ENCODE peak calls at places on chromosome 21, in nine cellular contexts. One of them, this sample, is unnamed.

GRCh38 chr21:38996355-38996754 is 186.9 kb downstream of the PSMG1 start:
- DNase-seq in tibial artery: no peak
- DNase-seq in IMR-90: no peak
- DNase-seq in neural progenitor cell: no peak
- DNase-seq in thyroid gland: no peak
- DNase-seq in HCT116: no peak
- DNase-seq in A549: no peak
- DNase-seq in astrocyte of the spinal cord: no peak
- DNase-seq in colonic mucosa: no peak
- DNase-seq in this sample: no peak

GRCh38 chr21:34910396-34910795 is 138.7 kb downstream of the RUNX1 start:
- DNase-seq in tibial artery: no peak
- DNase-seq in IMR-90: no peak
- DNase-seq in neural progenitor cell: no peak
- DNase-seq in thyroid gland: peak; percentile 90
- DNase-seq in HCT116: no peak
- DNase-seq in A549: no peak
- DNase-seq in astrocyte of the spinal cord: no peak
- DNase-seq in colonic mucosa: no peak
- DNase-seq in this sample: no peak

GRCh38 chr21:37348664-37349063 is 17.9 kb upstream of the DYRK1A start:
- DNase-seq in tibial artery: no peak
- DNase-seq in IMR-90: no peak
- DNase-seq in neural progenitor cell: peak; percentile 35
- DNase-seq in thyroid gland: no peak
- DNase-seq in HCT116: no peak
- DNase-seq in A549: no peak
- DNase-seq in astrocyte of the spinal cord: no peak
- DNase-seq in colonic mucosa: no peak
- DNase-seq in this sample: peak; percentile 7

GRCh38 chr21:37484535-37485474 is 118.2 kb downstream of the DYRK1A start:
- DNase-seq in tibial artery: no peak
- DNase-seq in IMR-90: peak; percentile 20
- DNase-seq in neural progenitor cell: no peak
- DNase-seq in thyroid gland: peak; percentile 21
- DNase-seq in HCT116: no peak
- DNase-seq in A549: no peak
- DNase-seq in astrocyte of the spinal cord: no peak
- DNase-seq in colonic mucosa: no peak
- DNase-seq in this sample: peak; percentile 37

GRCh38 chr21:35904995-35905972 is 155.0 kb downstream of the SETD4 start:
- DNase-seq in tibial artery: peak; percentile 54
- DNase-seq in IMR-90: no peak
- DNase-seq in neural progenitor cell: no peak
- DNase-seq in thyroid gland: peak; percentile 10
- DNase-seq in HCT116: no peak
- DNase-seq in A549: no peak
- DNase-seq in astrocyte of the spinal cord: no peak
- DNase-seq in colonic mucosa: no peak
- DNase-seq in this sample: peak; percentile 73

GRCh38 chr21:19810779-19811178 is 1187.4 kb upstream of the NCAM2 start:
- DNase-seq in tibial artery: no peak
- DNase-seq in IMR-90: no peak
- DNase-seq in neural progenitor cell: no peak
- DNase-seq in thyroid gland: no peak
- DNase-seq in HCT116: no peak
- DNase-seq in A549: no peak
- DNase-seq in astrocyte of the spinal cord: no peak
- DNase-seq in colonic mucosa: no peak
- DNase-seq in this sample: no peak

GRCh38 chr21:16535100-16535418 is 805.3 kb downstream of the USP25 start:
- DNase-seq in tibial artery: peak; percentile 84
- DNase-seq in IMR-90: peak; percentile 55
- DNase-seq in neural progenitor cell: peak; percentile 8
- DNase-seq in thyroid gland: peak; percentile 92
- DNase-seq in HCT116: no peak
- DNase-seq in A549: no peak
- DNase-seq in astrocyte of the spinal cord: peak; percentile 88
- DNase-seq in colonic mucosa: no peak
- DNase-seq in this sample: peak; percentile 96

GRCh38 chr21:29407571-29407970 is 108.8 kb downstream of the BACH1 start:
- DNase-seq in tibial artery: no peak
- DNase-seq in IMR-90: no peak
- DNase-seq in neural progenitor cell: no peak
- DNase-seq in thyroid gland: no peak
- DNase-seq in HCT116: no peak
- DNase-seq in A549: no peak
- DNase-seq in astrocyte of the spinal cord: no peak
- DNase-seq in colonic mucosa: no peak
- DNase-seq in this sample: no peak

GRCh38 chr21:16084776-16085364 is 355.1 kb downstream of the USP25 start:
- DNase-seq in tibial artery: peak; percentile 72
- DNase-seq in IMR-90: peak; percentile 70
- DNase-seq in neural progenitor cell: no peak
- DNase-seq in thyroid gland: peak; percentile 43
- DNase-seq in HCT116: no peak
- DNase-seq in A549: no peak
- DNase-seq in astrocyte of the spinal cord: peak; percentile 79
- DNase-seq in colonic mucosa: no peak
- DNase-seq in this sample: peak; percentile 79

GRCh38 chr21:17793271-17793670 is 25.9 kb downstream of the C21orf91 start:
- DNase-seq in tibial artery: no peak
- DNase-seq in IMR-90: no peak
- DNase-seq in neural progenitor cell: no peak
- DNase-seq in thyroid gland: no peak
- DNase-seq in HCT116: no peak
- DNase-seq in A549: no peak
- DNase-seq in astrocyte of the spinal cord: no peak
- DNase-seq in colonic mucosa: no peak
- DNase-seq in this sample: no peak
- H3K4me3 ChIP-seq in tibial artery: no peak overlapping the region
- H3K4me3 ChIP-seq in IMR-90: no peak overlapping the region
- H3K4me3 ChIP-seq in neural progenitor cell: no peak overlapping the region
- H3K4me3 ChIP-seq in thyroid gland: no peak overlapping the region
- H3K4me3 ChIP-seq in HCT116: no peak overlapping the region
- H3K4me3 ChIP-seq in A549: no peak overlapping the region
- H3K4me3 ChIP-seq in astrocyte of the spinal cord: no peak overlapping the region
- H3K4me3 ChIP-seq in colonic mucosa: no peak overlapping the region
- H3K4me3 ChIP-seq in this sample: no peak overlapping the region

GRCh38 chr21:31108969-31109368 is 70.7 kb upstream of the KRTAP19-8 start:
- DNase-seq in tibial artery: no peak
- DNase-seq in IMR-90: peak; percentile 20
- DNase-seq in neural progenitor cell: peak; percentile 13
- DNase-seq in thyroid gland: no peak
- DNase-seq in HCT116: no peak
- DNase-seq in A549: no peak
- DNase-seq in astrocyte of the spinal cord: peak; percentile 5
- DNase-seq in colonic mucosa: no peak
- DNase-seq in this sample: peak; percentile 26
- TF ChIP-seq CTCF in tibial artery: no peak
- TF ChIP-seq CTCF in IMR-90: peak; percentile 41
- TF ChIP-seq CTCF in neural progenitor cell: peak; percentile 45
- TF ChIP-seq CTCF in thyroid gland: no peak
- TF ChIP-seq CTCF in HCT116: peak; percentile 10
- TF ChIP-seq CTCF in A549: no peak
- TF ChIP-seq CTCF in astrocyte of the spinal cord: peak; percentile 24
- TF ChIP-seq CTCF in colonic mucosa: no peak
- TF ChIP-seq CTCF in this sample: no peak

DNA sequence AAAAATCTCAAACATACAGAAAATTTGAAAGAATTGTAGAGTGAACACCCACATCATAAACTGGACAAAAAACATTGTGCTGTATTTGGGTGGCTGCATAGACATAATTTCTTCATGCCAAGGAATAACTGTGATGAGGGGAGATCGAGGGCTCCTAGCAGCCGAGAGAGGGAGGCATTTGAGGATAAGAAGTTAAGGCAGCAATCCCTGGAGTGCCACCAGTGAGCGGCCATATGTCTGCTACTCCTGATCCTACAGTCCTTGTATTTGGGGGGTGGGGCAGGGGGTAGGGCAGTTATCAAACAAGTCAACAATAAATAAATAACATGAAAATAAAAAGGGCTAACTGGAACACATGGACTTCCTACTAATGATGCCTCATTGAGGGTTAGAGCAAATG is 54.5 kb downstream of the ATP5PO start:
- DNase-seq in tibial artery: no peak
- DNase-seq in IMR-90: no peak
- DNase-seq in neural progenitor cell: no peak
- DNase-seq in thyroid gland: no peak
- DNase-seq in HCT116: no peak
- DNase-seq in A549: no peak
- DNase-seq in astrocyte of the spinal cord: no peak
- DNase-seq in colonic mucosa: no peak
- DNase-seq in this sample: no peak
- H3K4me3 ChIP-seq in tibial artery: no peak overlapping the region
- H3K4me3 ChIP-seq in IMR-90: no peak overlapping the region
- H3K4me3 ChIP-seq in neural progenitor cell: no peak overlapping the region
- H3K4me3 ChIP-seq in thyroid gland: no peak overlapping the region
- H3K4me3 ChIP-seq in HCT116: no peak overlapping the region
- H3K4me3 ChIP-seq in A549: no peak overlapping the region
- H3K4me3 ChIP-seq in astrocyte of the spinal cord: no peak overlapping the region
- H3K4me3 ChIP-seq in colonic mucosa: no peak overlapping the region
- H3K4me3 ChIP-seq in this sample: no peak overlapping the region

GRCh38 chr21:41319273-41319672 is 2.7 kb downstream of the FAM3B start:
- DNase-seq in tibial artery: no peak
- DNase-seq in IMR-90: no peak
- DNase-seq in neural progenitor cell: no peak
- DNase-seq in thyroid gland: no peak
- DNase-seq in HCT116: no peak
- DNase-seq in A549: no peak
- DNase-seq in astrocyte of the spinal cord: no peak
- DNase-seq in colonic mucosa: peak; percentile 25
- DNase-seq in this sample: no peak
- TF ChIP-seq CTCF in tibial artery: no peak
- TF ChIP-seq CTCF in IMR-90: no peak
- TF ChIP-seq CTCF in neural progenitor cell: no peak
- TF ChIP-seq CTCF in thyroid gland: no peak
- TF ChIP-seq CTCF in HCT116: no peak
- TF ChIP-seq CTCF in A549: no peak
- TF ChIP-seq CTCF in astrocyte of the spinal cord: no peak
- TF ChIP-seq CTCF in colonic mucosa: no peak
- TF ChIP-seq CTCF in this sample: no peak

DNA sequence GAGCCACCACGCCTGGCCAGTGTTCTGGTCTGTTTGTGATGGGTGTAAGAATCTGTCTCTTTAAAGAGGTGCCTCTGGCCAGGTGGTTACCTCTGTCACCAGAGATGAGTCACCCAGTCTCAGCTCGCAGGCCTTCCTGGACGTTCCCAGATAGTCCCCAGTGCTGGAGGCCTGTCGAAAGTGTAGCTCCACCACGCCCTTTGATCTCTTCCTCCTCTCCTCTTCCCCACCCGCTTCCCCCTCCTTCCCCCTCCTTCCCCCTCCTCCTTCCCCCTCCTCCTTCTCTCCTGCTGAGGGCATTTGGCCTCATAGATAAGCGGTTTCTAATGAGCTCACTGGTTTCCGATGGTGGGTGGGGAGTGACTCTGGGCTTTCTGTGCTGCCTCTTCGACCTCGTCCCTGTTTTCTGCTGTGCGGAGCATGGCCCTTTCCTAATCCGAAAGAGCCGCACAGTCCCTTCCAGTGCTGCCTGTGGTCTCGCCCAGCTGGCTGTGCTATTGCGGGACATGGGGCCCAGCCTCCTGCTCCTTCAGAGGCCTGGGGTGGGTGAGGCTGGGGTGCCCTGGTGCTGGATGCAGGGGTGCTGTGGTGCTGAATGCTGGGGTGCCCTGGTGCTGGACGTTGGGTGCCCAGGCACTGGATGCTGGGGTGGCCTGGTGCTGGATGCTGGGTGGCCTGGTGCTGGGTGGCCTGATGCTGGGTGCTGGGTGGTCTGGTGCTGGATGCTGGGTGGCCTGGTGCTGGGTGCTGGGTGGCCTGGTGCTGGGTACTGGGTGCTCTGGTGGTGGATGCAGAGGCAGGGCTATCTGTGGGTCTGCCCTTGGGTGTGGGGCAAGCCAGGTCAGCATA is 19.2 kb downstream of the AGPAT3 start:
- DNase-seq in tibial artery: no peak
- DNase-seq in IMR-90: no peak
- DNase-seq in neural progenitor cell: peak; percentile 65
- DNase-seq in thyroid gland: peak; percentile 68
- DNase-seq in HCT116: peak; percentile 83
- DNase-seq in A549: no peak
- DNase-seq in astrocyte of the spinal cord: peak; percentile 22
- DNase-seq in colonic mucosa: peak; percentile 88
- DNase-seq in this sample: peak; percentile 22
- H3K4me3 ChIP-seq in tibial artery: no peak overlapping the region
- H3K4me3 ChIP-seq in IMR-90: no peak overlapping the region
- H3K4me3 ChIP-seq in neural progenitor cell: no peak overlapping the region
- H3K4me3 ChIP-seq in thyroid gland: no peak overlapping the region
- H3K4me3 ChIP-seq in HCT116: peak overlapping the region; percentile 15
- H3K4me3 ChIP-seq in A549: no peak overlapping the region
- H3K4me3 ChIP-seq in astrocyte of the spinal cord: no peak overlapping the region
- H3K4me3 ChIP-seq in colonic mucosa: no peak overlapping the region
- H3K4me3 ChIP-seq in this sample: no peak overlapping the region

DNA sequence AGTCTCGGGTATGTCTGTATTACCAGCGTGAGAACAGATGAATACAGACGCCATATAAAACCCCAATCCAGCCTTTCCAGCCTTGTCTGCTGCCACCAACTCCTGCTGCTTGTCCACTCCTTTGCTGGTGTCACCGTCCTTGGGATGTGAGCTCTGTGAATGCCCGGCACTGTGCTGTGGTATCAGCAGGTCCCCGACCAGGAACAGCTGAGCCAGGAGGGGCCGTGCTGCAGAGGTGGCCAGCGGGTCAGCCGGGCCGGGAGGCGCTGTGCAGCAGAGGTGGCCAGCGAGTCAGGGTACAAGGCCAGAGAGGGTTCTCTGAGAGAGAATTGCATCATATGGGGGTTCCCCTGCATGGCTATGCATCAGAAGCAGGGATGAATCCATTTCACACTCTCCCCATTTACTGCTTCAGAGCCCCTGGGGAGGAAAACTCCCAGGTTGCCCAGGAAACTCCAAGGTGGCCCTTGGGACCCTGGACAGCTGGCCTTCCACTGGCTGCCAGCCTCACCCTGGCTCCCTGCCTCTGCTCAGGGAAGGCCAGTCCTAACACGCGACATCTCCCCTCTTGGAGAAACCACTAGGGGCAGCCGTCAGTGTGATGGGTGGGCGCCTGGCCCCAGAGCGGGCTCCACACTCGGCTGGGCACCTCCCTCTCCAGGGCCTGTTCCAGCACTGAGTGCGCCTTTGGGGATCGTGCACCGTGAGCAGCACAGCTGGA is 122.4 kb upstream of the COL6A1 start:
- DNase-seq in tibial artery: no peak
- DNase-seq in IMR-90: no peak
- DNase-seq in neural progenitor cell: no peak
- DNase-seq in thyroid gland: no peak
- DNase-seq in HCT116: no peak
- DNase-seq in A549: no peak
- DNase-seq in astrocyte of the spinal cord: no peak
- DNase-seq in colonic mucosa: no peak
- DNase-seq in this sample: no peak
- TF ChIP-seq CTCF in tibial artery: no peak
- TF ChIP-seq CTCF in IMR-90: no peak
- TF ChIP-seq CTCF in neural progenitor cell: no peak
- TF ChIP-seq CTCF in thyroid gland: no peak
- TF ChIP-seq CTCF in HCT116: no peak
- TF ChIP-seq CTCF in A549: no peak
- TF ChIP-seq CTCF in astrocyte of the spinal cord: no peak
- TF ChIP-seq CTCF in colonic mucosa: no peak
- TF ChIP-seq CTCF in this sample: no peak

This sample was measured in fibroblast of the aortic adventitia.